ENCODE peak calls at places on chromosomes 3 and 15, in ten cellular contexts. Y, O, W, F, U, J, C, E, V and M are unnamed samples.

GRCh38 chr3:171165986-171166385 is 139.5 kb upstream of the SLC2A2 start:
- DNase-seq in Y (no peak), O (no peak), W (no peak), F (no peak), U (no peak), J (no peak), C (no peak), E (no peak), V (no peak), M (no peak)

GRCh38 chr3:188348445-188349244 is 194.7 kb downstream of the LPP start:
- DNase-seq in Y (peak), O (no peak), W (no peak), F (no peak), U (no peak), J (no peak), C (peak), E (peak), V (no peak), M (no peak)

GRCh38 chr3:46858996-46859710 is 4.1 kb downstream of the MYL3 start:
- DNase-seq in Y (no peak), O (no peak), W (no peak), F (no peak), U (no peak), J (no peak), C (peak), E (no peak), V (no peak), M (no peak)

GRCh38 chr3:53643757-53644156 is 149.3 kb downstream of the CACNA1D start:
- DNase-seq in Y (no peak), O (no peak), W (no peak), F (no peak), U (no peak), J (no peak), C (no peak), E (no peak), V (no peak), M (no peak)

GRCh38 chr15:80076321-80077318 is 17.1 kb downstream of the ZFAND6 start:
- DNase-seq in Y (no peak), O (no peak), W (no peak), F (no peak), U (no peak), J (no peak), C (no peak), E (no peak), V (no peak), M (no peak)

GRCh38 chr3:197154-197855 is 742 bp downstream of the CHL1 start:
- DNase-seq in Y (no peak), O (no peak), W (peak), F (no peak), U (no peak), J (no peak), C (peak), E (no peak), V (no peak), M (peak)

GRCh38 chr3:42053476-42053875 is 37.7 kb upstream of the TRAK1 start:
- DNase-seq in Y (no peak), O (no peak), W (no peak), F (no peak), U (no peak), J (no peak), C (peak), E (no peak), V (no peak), M (no peak)

GRCh38 chr15:39924437-39924836 is 4.4 kb upstream of the GPR176 start:
- DNase-seq in Y (no peak), O (no peak), W (no peak), F (no peak), U (no peak), J (no peak), C (no peak), E (no peak), V (no peak), M (no peak)

GRCh38 chr3:69011331-69011730 is 2.2 kb downstream of the EOGT start:
- DNase-seq in Y (no peak), O (no peak), W (no peak), F (no peak), U (no peak), J (no peak), C (no peak), E (no peak), V (no peak), M (no peak)

GRCh38 chr15:74773329-74773728 is 8.6 kb upstream of the CSK start:
- DNase-seq in Y (no peak), O (no peak), W (no peak), F (no peak), U (no peak), J (no peak), C (no peak), E (no peak), V (no peak), M (no peak)

GRCh38 chr15:95629503-95630168 is 700.9 kb upstream of the NR2F2 start:
- DNase-seq in Y (no peak), O (no peak), W (no peak), F (no peak), U (no peak), J (no peak), C (no peak), E (no peak), V (no peak), M (no peak)

GRCh38 chr3:9826815-9827574 is 16.8 kb downstream of the RPUSD3 start:
- DNase-seq in Y (peak), O (no peak), W (no peak), F (no peak), U (peak), J (no peak), C (no peak), E (no peak), V (no peak), M (no peak)

GRCh38 chr3:65960087-65960486 is 78.6 kb downstream of the MAGI1 start:
- DNase-seq in Y (no peak), O (no peak), W (no peak), F (no peak), U (no peak), J (no peak), C (no peak), E (no peak), V (no peak), M (no peak)

GRCh38 chr15:98616397-98616796 is 31.9 kb upstream of the IGF1R start:
- DNase-seq in Y (no peak), O (no peak), W (peak), F (no peak), U (no peak), J (no peak), C (no peak), E (no peak), V (no peak), M (no peak)

GRCh38 chr3:11495948-11496557 is 147.7 kb downstream of the VGLL4 start:
- DNase-seq in Y (no peak), O (no peak), W (no peak), F (no peak), U (no peak), J (no peak), C (no peak), E (no peak), V (no peak), M (no peak)

GRCh38 chr15:77864211-77865105 is 213.1 kb downstream of the TBC1D2B start:
- DNase-seq in Y (no peak), O (no peak), W (no peak), F (no peak), U (no peak), J (no peak), C (no peak), E (no peak), V (no peak), M (no peak)

GRCh38 chr3:179694731-179695130 is 41.9 kb downstream of the USP13 start:
- DNase-seq in Y (no peak), O (no peak), W (no peak), F (no peak), U (no peak), J (no peak), C (no peak), E (no peak), V (no peak), M (no peak)

GRCh38 chr3:141876891-141877561 is 583 bp downstream of the ATP1B3 start:
- DNase-seq in Y (peak), O (peak), W (peak), F (peak), U (peak), J (no peak), C (peak), E (no peak), V (peak), M (peak)

GRCh38 chr15:60973637-60974415 is 255.3 kb downstream of the RORA start:
- DNase-seq in Y (no peak), O (no peak), W (no peak), F (no peak), U (no peak), J (no peak), C (no peak), E (peak), V (no peak), M (no peak)

GRCh38 chr3:46006243-46006642 is 10.6 kb upstream of the FYCO1 start:
- DNase-seq in Y (no peak), O (no peak), W (no peak), F (no peak), U (no peak), J (no peak), C (no peak), E (no peak), V (no peak), M (no peak)

GRCh38 chr3:72625616-72626337 is 222.5 kb downstream of the SHQ1 start:
- DNase-seq in Y (no peak), O (no peak), W (no peak), F (no peak), U (no peak), J (no peak), C (no peak), E (no peak), V (no peak), M (no peak)